ENCODE peak calls at places on chromosomes 6 and 20, in seven cellular contexts. O, N, C, E, G, H and R are unnamed samples.

GRCh38 chr6:22828179-22829062 is 259.1 kb downstream of the HDGFL1 start:
- DNase-seq in O (peak), N (peak), C (peak), E (peak), G (peak), H (no peak), R (peak)

GRCh38 chr20:59190509-59190908 is 26.9 kb downstream of the ZNF831 start:
- DNase-seq in O (no peak), N (no peak), C (no peak), E (no peak), G (no peak), H (no peak), R (no peak)

GRCh38 chr20:64223526-64224067 is 32.0 kb upstream of the PCMTD2 start:
- DNase-seq in O (no peak), N (no peak), C (peak), E (no peak), G (peak), H (no peak), R (peak)

GRCh38 chr6:88722691-88723090 is 240.7 kb downstream of the RNGTT start:
- DNase-seq in O (peak), N (no peak), C (peak), E (no peak), G (no peak), H (no peak), R (no peak)

GRCh38 chr6:113876654-113877053 is 19.5 kb downstream of the MARCKS start:
- DNase-seq in O (no peak), N (no peak), C (no peak), E (no peak), G (no peak), H (no peak), R (no peak)

GRCh38 chr6:47839645-47840044 is 57.8 kb downstream of the OPN5 start:
- DNase-seq in O (no peak), N (no peak), C (no peak), E (no peak), G (no peak), H (no peak), R (no peak)

GRCh38 chr6:150857062-150857905 is 8.2 kb upstream of the MTHFD1L start:
- DNase-seq in O (peak), N (no peak), C (peak), E (no peak), G (peak), H (no peak), R (no peak)

GRCh38 chr6:15365273-15365687 is 119.4 kb downstream of the JARID2 start:
- DNase-seq in O (peak), N (peak), C (peak), E (peak), G (peak), H (peak), R (no peak)

GRCh38 chr6:93069856-93070255 is 349.5 kb downstream of the EPHA7 start:
- DNase-seq in O (no peak), N (no peak), C (no peak), E (no peak), G (peak), H (no peak), R (no peak)

GRCh38 chr20:15889073-15889923 is 684.0 kb downstream of the KIF16B start:
- DNase-seq in O (no peak), N (no peak), C (no peak), E (no peak), G (no peak), H (no peak), R (no peak)

GRCh38 chr20:40683221-40683893 is 5.7 kb downstream of the MAFB start:
- DNase-seq in O (peak), N (no peak), C (peak), E (no peak), G (peak), H (no peak), R (no peak)

GRCh38 chr6:75415804-75416203 is 77.8 kb downstream of the FILIP1 start:
- DNase-seq in O (no peak), N (no peak), C (no peak), E (no peak), G (no peak), H (no peak), R (no peak)

GRCh38 chr6:118280210-118280609 is 267.9 kb upstream of the PLN start:
- DNase-seq in O (no peak), N (peak), C (no peak), E (no peak), G (no peak), H (no peak), R (no peak)

GRCh38 chr6:118588626-118589025 is 40.5 kb downstream of the PLN start:
- DNase-seq in O (no peak), N (no peak), C (no peak), E (no peak), G (peak), H (no peak), R (no peak)

GRCh38 chr6:146785001-146785585 is 186.3 kb downstream of the ADGB start:
- DNase-seq in O (peak), N (no peak), C (peak), E (no peak), G (peak), H (no peak), R (no peak)

GRCh38 chr6:112179631-112180030 is 74.7 kb downstream of the LAMA4 start:
- DNase-seq in O (no peak), N (no peak), C (no peak), E (no peak), G (no peak), H (no peak), R (no peak)

DNA sequence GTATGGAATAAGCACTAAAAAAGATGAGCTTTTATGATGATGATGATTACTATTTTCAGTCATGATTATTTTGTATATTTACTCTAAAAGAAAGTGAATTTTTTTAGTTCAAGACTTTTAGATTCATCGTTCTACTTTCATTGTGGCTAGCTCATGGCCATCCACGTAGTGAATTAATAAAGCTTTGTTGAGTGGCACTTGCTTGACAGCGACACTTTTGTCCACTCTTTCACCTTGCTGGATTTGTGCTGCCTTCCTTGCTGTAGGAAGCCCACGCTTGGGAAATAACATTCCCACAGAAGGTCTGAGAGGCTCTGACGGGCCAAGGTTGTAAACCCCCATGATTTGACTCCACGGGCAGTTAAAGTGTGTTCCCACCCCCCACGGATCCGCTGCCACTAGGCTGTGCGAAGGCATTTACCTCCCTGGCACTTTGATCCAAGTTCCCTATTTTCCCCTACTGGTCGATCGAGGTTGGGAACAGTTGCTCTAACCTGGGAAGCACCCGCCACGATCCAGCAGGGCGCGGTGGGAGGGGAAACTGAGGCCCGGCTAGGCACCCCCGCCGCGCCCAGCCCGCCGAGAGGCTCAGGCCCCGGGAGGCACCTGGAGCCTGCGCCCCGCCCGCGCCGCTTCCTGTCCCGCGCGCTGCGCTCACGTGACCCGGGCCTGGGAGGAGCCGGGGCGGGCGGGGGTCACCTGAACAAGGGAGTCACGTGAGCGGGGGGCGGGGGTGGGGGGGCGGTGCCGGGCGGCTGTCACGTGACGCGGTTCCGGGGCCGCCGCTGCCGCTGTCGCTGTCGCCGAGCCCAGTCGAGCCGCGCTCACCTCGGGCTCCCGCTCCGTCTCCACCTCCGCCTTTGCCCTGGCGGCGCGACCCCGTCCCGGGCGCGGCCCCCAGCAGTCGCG is at the start of gene IGF2R:
- DNase-seq in O (peak), N (peak), C (peak), E (peak), G (peak), H (peak), R (peak)
- TF ChIP-seq CTCF in O (peak), N (no peak), C (peak), E (no peak), G (peak), H (no peak), R (peak)

GRCh38 chr20:3464166-3464565 is 6.7 kb upstream of the ATRN start:
- DNase-seq in O (no peak), N (no peak), C (no peak), E (no peak), G (no peak), H (no peak), R (no peak)
- TF ChIP-seq CTCF in O (no peak), N (no peak), C (no peak), E (no peak), G (no peak), H (no peak), R (no peak)

GRCh38 chr20:10433623-10434466 is at the start of gene MKKS:
- DNase-seq in O (peak), N (peak), C (peak), E (peak), G (peak), H (no peak), R (peak)
- TF ChIP-seq CTCF in O (no peak), N (peak), C (no peak), E (no peak), G (no peak), H (no peak), R (no peak)

GRCh38 chr6:10259676-10260075 is 155.2 kb downstream of the TFAP2A start:
- DNase-seq in O (no peak), N (no peak), C (no peak), E (no peak), G (no peak), H (no peak), R (no peak)

GRCh38 chr6:10258341-10258740 is 156.5 kb downstream of the TFAP2A start:
- DNase-seq in O (no peak), N (no peak), C (no peak), E (no peak), G (no peak), H (no peak), R (no peak)

GRCh38 chr6:10250655-10251220 is 164.1 kb downstream of the TFAP2A start:
- DNase-seq in O (no peak), N (no peak), C (no peak), E (no peak), G (no peak), H (no peak), R (no peak)

GRCh38 chr6:10256113-10256690 is 158.7 kb downstream of the TFAP2A start:
- DNase-seq in O (peak), N (peak), C (no peak), E (no peak), G (no peak), H (no peak), R (no peak)
- TF ChIP-seq CTCF in O (peak), N (peak), C (peak), E (no peak), G (peak), H (no peak), R (peak)

GRCh38 chr6:31270788-31271640 is 878 bp downstream of the HLA-C start:
- DNase-seq in O (peak), N (peak), C (peak), E (peak), G (peak), H (no peak), R (peak)

GRCh38 chr6:31272856-31273626 is 1.1 kb upstream of the HLA-C start:
- DNase-seq in O (no peak), N (no peak), C (no peak), E (no peak), G (no peak), H (no peak), R (no peak)

GRCh38 chr6:31267504-31268371 is 4.2 kb downstream of the HLA-C start:
- DNase-seq in O (no peak), N (no peak), C (no peak), E (no peak), G (no peak), H (no peak), R (no peak)

GRCh38 chr6:31272431-31272830 is 539 bp upstream of the HLA-C start:
- DNase-seq in O (no peak), N (peak), C (peak), E (no peak), G (peak), H (no peak), R (no peak)

DNA sequence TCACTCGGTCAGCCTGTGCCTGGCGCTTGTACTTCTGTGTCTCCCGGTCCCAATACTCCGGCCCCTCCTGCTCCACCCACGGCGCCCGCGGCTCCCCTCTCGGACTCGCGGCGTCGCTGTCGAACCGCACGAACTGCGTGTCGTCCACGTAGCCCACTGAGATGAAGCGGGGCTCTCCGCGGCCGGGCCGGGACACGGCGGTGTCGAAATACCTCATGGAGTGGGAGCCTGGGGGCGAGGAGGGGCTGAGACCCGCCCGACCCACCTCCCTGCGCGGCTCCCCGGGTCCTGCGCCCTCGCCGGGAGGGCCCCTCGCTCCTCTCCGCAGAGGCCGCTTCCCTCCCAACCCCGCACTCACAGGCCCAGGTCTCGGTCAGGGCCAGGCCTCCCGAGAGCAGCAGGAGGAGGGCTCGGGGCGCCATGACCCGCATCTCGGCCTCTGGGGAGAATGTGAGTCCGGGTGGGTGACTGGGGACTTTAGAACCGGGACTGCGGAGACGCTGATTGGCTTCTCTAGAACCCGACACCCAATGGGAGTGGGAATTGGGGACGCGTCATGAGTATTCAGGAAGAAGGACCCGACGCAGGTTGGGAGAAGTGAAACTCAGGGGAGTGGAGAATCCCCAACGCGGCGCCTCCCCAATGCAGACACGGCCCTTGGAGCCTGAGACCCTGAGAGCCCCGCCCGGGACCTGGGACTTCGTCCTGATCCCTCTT is at the start of gene HLA-C:
- DNase-seq in O (peak), N (peak), C (peak), E (peak), G (peak), H (peak), R (peak)
- TF ChIP-seq CTCF in O (peak), N (peak), C (peak), E (no peak), G (peak), H (no peak), R (no peak)

GRCh38 chr6:116139917-116140316 is 14.0 kb upstream of the COL10A1 start:
- DNase-seq in O (no peak), N (no peak), C (no peak), E (no peak), G (no peak), H (no peak), R (no peak)
- TF ChIP-seq CTCF in O (peak), N (no peak), C (no peak), E (no peak), G (no peak), H (no peak), R (peak)

DNA sequence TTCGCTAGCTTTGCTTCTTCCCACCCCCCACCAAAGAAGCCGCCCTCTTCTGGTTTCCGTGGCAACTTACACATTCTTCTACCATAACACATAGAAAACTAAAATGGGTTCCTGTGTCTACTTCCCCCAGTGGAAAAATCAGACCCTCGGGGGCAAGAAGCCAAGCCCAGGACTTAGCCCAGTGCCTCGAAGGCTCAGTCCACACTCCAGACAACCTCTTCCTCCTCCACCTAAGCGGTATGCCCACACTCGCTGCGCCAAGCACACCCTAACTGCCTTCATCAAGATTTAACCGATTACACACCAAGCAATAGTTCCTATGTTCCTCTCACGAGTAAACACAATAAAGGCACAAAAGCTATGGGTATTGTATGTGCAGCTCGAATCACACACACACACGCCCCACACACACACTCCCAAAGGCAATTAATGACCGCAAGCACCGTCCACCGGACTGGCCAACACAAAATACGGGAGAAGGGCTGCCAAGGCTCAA is 537 bp downstream of the PPIL4 start:
- DNase-seq in O (peak), N (peak), C (peak), E (peak), G (peak), H (no peak), R (no peak)
- TF ChIP-seq CTCF in O (no peak), N (no peak), C (no peak), E (no peak), G (no peak), H (no peak), R (peak)

GRCh38 chr6:109695468-109695867 is 4.4 kb downstream of the FIG4 start:
- DNase-seq in O (peak), N (no peak), C (no peak), E (no peak), G (no peak), H (no peak), R (no peak)
- TF ChIP-seq CTCF in O (peak), N (peak), C (peak), E (no peak), G (no peak), H (no peak), R (peak)